ENCODE peak calls at places on chromosomes 16 and 17, in eight cellular contexts. W is GM13976; T is cardiac fibroblast; N is aorta; L is stimulated activated CD4-positive, alpha-beta T cell treated with anti-CD3 and anti-CD28 coated beads, Interleukin-12 subunit alpha, Interleukin-12 subunit beta, amount 100 ng/mL, for 4 hours; B is HS-5; K is fibroblast of the conjunctiva; O is endodermal cell. E is an unnamed sample.

GRCh38 chr16:75250809-75251279 is 580 bp downstream of the BCAR1 start:
- DNase-seq in W (peak; percentile 70), T (peak; percentile 41), N (peak; percentile 60), L (no peak), B (no peak), K (no peak), O (peak; percentile 73), E (no peak)

GRCh38 chr17:7262192-7263070 is at the start of gene CLDN7:
- DNase-seq in W (no peak), T (no peak), N (no peak), L (no peak), B (no peak), K (no peak), O (peak; percentile 99), E (no peak)

GRCh38 chr17:32801193-32801592 is 75.7 kb downstream of the MYO1D start:
- DNase-seq in W (no peak), T (no peak), N (peak; percentile 66), L (no peak), B (no peak), K (no peak), O (no peak), E (no peak)

GRCh38 chr17:14080847-14081251 is 11.5 kb downstream of the COX10 start:
- DNase-seq in W (no peak), T (peak; percentile 19), N (no peak), L (no peak), B (no peak), K (no peak), O (no peak), E (no peak)

GRCh38 chr16:51556694-51557327 is 405.7 kb upstream of the SALL1 start:
- DNase-seq in W (no peak), T (peak; percentile 84), N (no peak), L (no peak), B (no peak), K (peak; percentile 84), O (no peak), E (peak; percentile 35)

GRCh38 chr16:53094013-53094630 is 39.3 kb downstream of the CHD9 start:
- DNase-seq in W (peak; percentile 57), T (no peak), N (peak; percentile 72), L (no peak), B (no peak), K (no peak), O (no peak), E (peak; percentile 13)

GRCh38 chr17:39742856-39743436 is 5.2 kb downstream of the GRB7 start:
- DNase-seq in W (no peak), T (no peak), N (peak; percentile 27), L (no peak), B (no peak), K (no peak), O (no peak), E (no peak)

GRCh38 chr16:86581458-86581857 is 3.1 kb downstream of the FOXL1 start:
- DNase-seq in W (no peak), T (peak; percentile 48), N (no peak), L (no peak), B (no peak), K (no peak), O (no peak), E (no peak)

GRCh38 chr17:49180303-49180702 is 30.1 kb downstream of the GNGT2 start:
- DNase-seq in W (peak; percentile 70), T (peak; percentile 73), N (peak; percentile 75), L (peak; percentile 65), B (no peak), K (peak; percentile 27), O (peak; percentile 92), E (peak; percentile 64)

GRCh38 chr17:74011963-74012362 is 191.5 kb upstream of the RPL38 start:
- DNase-seq in W (no peak), T (no peak), N (no peak), L (no peak), B (no peak), K (no peak), O (no peak), E (peak; percentile 35)

GRCh38 chr16:10741844-10742243 is 1.8 kb upstream of the NUBP1 start:
- DNase-seq in W (no peak), T (no peak), N (no peak), L (no peak), B (no peak), K (no peak), O (no peak), E (peak; percentile 58)

GRCh38 chr17:14815079-14815478 is 450.0 kb downstream of the PMP22 start:
- DNase-seq in W (no peak), T (peak; percentile 49), N (no peak), L (no peak), B (no peak), K (no peak), O (no peak), E (no peak)

GRCh38 chr17:2243953-2244352 is 59.6 kb downstream of the SMG6 start:
- DNase-seq in W (no peak), T (peak; percentile 58), N (no peak), L (no peak), B (no peak), K (no peak), O (no peak), E (peak; percentile 46)

GRCh38 chr17:64534187-64534586 is 27.4 kb downstream of the CEP95 start:
- DNase-seq in W (no peak), T (no peak), N (no peak), L (peak; percentile 1), B (no peak), K (no peak), O (no peak), E (no peak)

GRCh38 chr16:86252596-86252995 is 257.7 kb upstream of the FOXF1 start:
- DNase-seq in W (no peak), T (peak; percentile 40), N (no peak), L (no peak), B (no peak), K (peak; percentile 14), O (peak; percentile 91), E (peak; percentile 45)

GRCh38 chr17:50316016-50316587 is 29.8 kb upstream of the XYLT2 start:
- DNase-seq in W (no peak), T (no peak), N (no peak), L (no peak), B (no peak), K (no peak), O (peak; percentile 9), E (no peak)

GRCh38 chr17:78873519-78874340 is 29.3 kb downstream of the CEP295NL start:
- DNase-seq in W (no peak), T (peak; percentile 42), N (no peak), L (no peak), B (no peak), K (no peak), O (no peak), E (peak; percentile 98)

GRCh38 chr17:29972277-29972676 is 30.8 kb downstream of the EFCAB5 start:
- DNase-seq in W (no peak), T (no peak), N (no peak), L (no peak), B (no peak), K (no peak), O (no peak), E (no peak)

GRCh38 chr17:79953335-79953734 is 82.3 kb downstream of the TBC1D16 start:
- DNase-seq in W (no peak), T (no peak), N (no peak), L (no peak), B (no peak), K (no peak), O (peak; percentile 18), E (no peak)

GRCh38 chr16:84331998-84332780 is 36.1 kb upstream of the ATP2C2 start:
- DNase-seq in W (no peak), T (no peak), N (no peak), L (no peak), B (no peak), K (no peak), O (peak; percentile 28), E (no peak)

GRCh38 chr16:31063495-31063842 is 10.6 kb downstream of the ZNF668 start:
- DNase-seq in W (no peak), T (no peak), N (no peak), L (no peak), B (no peak), K (no peak), O (no peak), E (no peak)

GRCh38 chr17:50893183-50893993 is 27.2 kb upstream of the TOB1 start:
- DNase-seq in W (peak; percentile 6), T (peak; percentile 32), N (no peak), L (no peak), B (no peak), K (no peak), O (peak; percentile 55), E (peak; percentile 47)

GRCh38 chr17:78345791-78346494 is 13.9 kb downstream of the SOCS3 start:
- DNase-seq in W (no peak), T (no peak), N (no peak), L (no peak), B (no peak), K (no peak), O (no peak), E (no peak)

GRCh38 chr17:79991924-79992656 is 43.6 kb downstream of the TBC1D16 start:
- DNase-seq in W (no peak), T (no peak), N (no peak), L (no peak), B (no peak), K (no peak), O (no peak), E (peak; percentile 71)

GRCh38 chr17:9002610-9003354 is 18.5 kb upstream of the NTN1 start:
- DNase-seq in W (peak; percentile 83), T (no peak), N (peak; percentile 59), L (peak; percentile 38), B (no peak), K (no peak), O (peak; percentile 88), E (no peak)

GRCh38 chr17:27635275-27635823 is 4.4 kb downstream of the LGALS9 start:
- DNase-seq in W (peak; percentile 64), T (no peak), N (peak; percentile 73), L (no peak), B (no peak), K (no peak), O (no peak), E (no peak)

GRCh38 chr16:84741351-84741791 is 41.6 kb downstream of the USP10 start:
- DNase-seq in W (no peak), T (peak; percentile 48), N (no peak), L (no peak), B (no peak), K (no peak), O (no peak), E (no peak)

GRCh38 chr17:32958418-32958817 is 30.5 kb downstream of the TMEM98 start:
- DNase-seq in W (no peak), T (no peak), N (no peak), L (no peak), B (peak; percentile 8), K (peak; percentile 23), O (no peak), E (no peak)